ENCODE peak calls at places on chromosomes 2 and 18, in four cellular contexts. R, Y, C and F are unnamed samples.

GRCh38 chr18:60019463-60019840 is 119.7 kb downstream of the PMAIP1 start:
- DNase-seq in R (no peak), Y (no peak), C (no peak), F (no peak)

GRCh38 chr2:231688616-231689508 is 19.5 kb upstream of the PTMA start:
- DNase-seq in R (no peak), Y (no peak), C (no peak), F (no peak)

GRCh38 chr18:54557958-54558357 is 33.1 kb upstream of the DYNAP start:
- DNase-seq in R (no peak), Y (no peak), C (no peak), F (no peak)

GRCh38 chr18:51980101-51980500 is 359.9 kb upstream of the DCC start:
- DNase-seq in R (no peak), Y (no peak), C (no peak), F (no peak)

GRCh38 chr2:144234115-144234772 is 285.7 kb downstream of the ZEB2 start:
- DNase-seq in R (no peak), Y (no peak), C (no peak), F (no peak)

GRCh38 chr2:241443486-241444223 is 64.7 kb downstream of the STK25 start:
- DNase-seq in R (peak; percentile 28), Y (peak; percentile 51), C (peak; percentile 54), F (peak; percentile 71)

GRCh38 chr2:12504443-12504842 is 212.3 kb upstream of the TRIB2 start:
- DNase-seq in R (no peak), Y (no peak), C (no peak), F (no peak)

GRCh38 chr2:234686088-234686890 is 189.4 kb upstream of the ARL4C start:
- DNase-seq in R (no peak), Y (no peak), C (no peak), F (no peak)

GRCh38 chr2:189129971-189130370 is 49.6 kb downstream of the COL5A2 start:
- DNase-seq in R (no peak), Y (no peak), C (no peak), F (no peak)

GRCh38 chr2:15506231-15506819 is 54.8 kb downstream of the NBAS start:
- DNase-seq in R (no peak), Y (no peak), C (no peak), F (no peak)

GRCh38 chr18:31720867-31721266 is 36.5 kb upstream of the B4GALT6 start:
- DNase-seq in R (no peak), Y (no peak), C (no peak), F (no peak)

GRCh38 chr2:43041661-43042360 is 184.6 kb downstream of the ZFP36L2 start:
- DNase-seq in R (peak; percentile 82), Y (peak; percentile 49), C (no peak), F (no peak)

GRCh38 chr2:239383796-239384156 is 17.0 kb downstream of the HDAC4 start:
- DNase-seq in R (no peak), Y (no peak), C (no peak), F (no peak)

DNA sequence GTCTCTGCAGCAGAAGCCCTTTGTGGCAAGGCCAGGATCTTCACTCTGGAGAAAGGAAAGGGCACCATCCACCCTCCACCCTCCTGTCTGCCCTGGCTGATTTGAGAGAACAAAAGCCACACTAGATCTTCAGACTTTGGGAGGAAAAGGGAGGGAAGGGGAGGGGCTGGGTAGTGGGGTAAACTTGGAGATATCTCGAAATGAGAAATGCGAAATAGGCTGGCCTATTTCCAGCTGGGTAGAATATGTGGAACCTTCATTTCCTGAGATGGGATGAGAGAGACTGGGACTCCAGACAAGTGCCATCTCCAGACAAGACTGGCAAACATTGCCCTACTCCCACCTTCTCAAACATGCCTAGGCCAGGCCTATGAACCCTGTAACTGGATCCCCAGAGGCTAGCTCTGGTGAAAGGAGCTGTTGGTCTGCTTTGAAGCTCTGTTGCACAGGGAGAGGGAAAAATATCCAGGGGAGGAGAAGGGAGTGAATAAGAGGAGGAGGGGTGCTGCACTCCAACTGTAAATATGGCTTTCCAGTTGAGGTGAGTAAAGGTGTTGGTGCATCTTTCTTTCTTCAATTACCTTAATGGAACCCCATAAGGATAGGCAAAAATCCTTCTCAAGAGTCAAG is 1.7 kb downstream of the HOXD12 start:
- DNase-seq in R (no peak), Y (no peak), C (peak; percentile 13), F (no peak)
- H3K4me1 ChIP-seq in R (peaks cover 28% of the 10 kb centered on the region), Y (peaks cover 22% of the 10 kb centered on the region), C (peaks cover 3% of the 10 kb centered on the region), F (peaks cover 32% of the 10 kb centered on the region)

DNA sequence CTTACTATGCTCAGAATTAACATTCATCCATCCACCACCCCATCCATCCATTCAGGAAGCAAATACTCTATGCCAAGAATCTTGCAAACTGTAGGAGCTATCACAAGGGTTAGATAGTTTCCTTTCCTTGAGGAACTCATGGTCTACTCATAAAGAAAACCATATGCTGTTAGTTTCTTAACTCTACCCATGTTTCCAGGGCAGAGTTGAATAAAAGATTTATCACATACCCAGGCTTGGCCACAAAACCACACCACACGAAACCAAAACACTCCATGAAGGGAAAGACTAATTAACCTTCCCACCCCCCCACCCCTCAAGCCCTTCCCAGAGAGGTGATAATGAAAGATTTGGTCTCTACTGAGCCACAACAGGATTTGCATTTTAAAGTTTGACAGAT is 23.7 kb upstream of the MSGN1 start:
- DNase-seq in R (no peak), Y (no peak), C (no peak), F (no peak)
- H3K4me1 ChIP-seq in R (peaks cover 21% of the 10 kb centered on the region), Y (no peaks in the 10 kb centered on the region), C (no peaks in the 10 kb centered on the region), F (peaks cover 24% of the 10 kb centered on the region)

DNA sequence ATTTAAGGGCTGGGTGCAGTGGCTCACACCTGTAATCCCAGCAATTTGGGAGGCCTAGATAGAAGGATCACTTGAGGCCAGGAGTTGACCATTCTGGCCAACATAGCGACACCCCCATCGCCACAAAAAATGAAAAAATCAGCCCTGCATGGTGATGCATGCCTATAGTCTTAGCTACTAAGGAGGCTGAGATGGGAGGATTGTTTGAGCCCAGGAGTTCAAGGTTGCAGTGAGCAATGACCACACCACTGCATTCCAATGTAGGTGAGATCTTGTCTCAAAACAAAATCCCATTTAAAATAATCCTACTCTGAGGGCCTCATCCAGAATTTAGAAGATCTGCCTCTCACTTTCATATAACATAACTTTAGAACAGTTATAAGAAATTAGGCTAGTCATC is 2.7 kb upstream of the SERTAD2 start:
- DNase-seq in R (no peak), Y (no peak), C (no peak), F (no peak)
- H3K4me1 ChIP-seq in R (peaks cover 18% of the 10 kb centered on the region), Y (peaks cover 13% of the 10 kb centered on the region), C (peaks cover 5% of the 10 kb centered on the region), F (peaks cover 22% of the 10 kb centered on the region)

DNA sequence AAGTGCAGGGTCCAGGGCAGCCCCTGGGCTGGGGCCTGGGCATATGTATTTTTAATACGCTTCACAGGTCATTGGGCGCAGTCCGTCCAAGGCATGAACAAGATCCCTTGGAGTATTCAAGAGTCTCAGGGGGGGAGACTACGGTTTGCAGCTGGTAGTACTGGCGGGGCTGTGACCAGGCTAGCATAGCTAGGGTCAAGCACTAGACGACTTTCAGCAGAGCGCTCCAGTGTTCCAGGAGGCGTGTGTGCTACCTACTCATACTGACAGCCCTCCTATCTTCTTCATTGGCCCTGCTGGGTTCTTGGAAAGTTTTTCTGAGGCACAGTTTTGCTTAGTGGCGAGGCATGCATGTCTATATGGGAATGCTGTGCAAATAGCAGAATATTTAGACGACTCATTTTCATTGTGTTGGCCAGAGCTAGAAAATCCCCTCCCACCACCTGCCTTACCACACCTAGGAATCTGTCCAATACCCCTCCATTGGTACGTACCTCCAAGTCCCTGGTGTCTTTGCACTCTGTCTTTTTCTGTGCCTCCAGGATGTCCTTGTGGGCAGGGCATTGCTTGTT is 68.2 kb downstream of the GLI2 start:
- DNase-seq in R (no peak), Y (no peak), C (no peak), F (no peak)
- H3K4me1 ChIP-seq in R (peaks cover 16% of the 10 kb centered on the region), Y (no peaks in the 10 kb centered on the region), C (no peaks in the 10 kb centered on the region), F (peaks cover 16% of the 10 kb centered on the region)